ENCODE peak calls at places on chromosomes 5 and 9, in seven cellular contexts. W is naive B cell, O is HT1080, R is AG08396, S is A549, T is EH, G is HuH-7.5. Y is an unnamed sample.

GRCh38 chr5:133906303-133906702 is 62.1 kb downstream of the C5orf15 start:
- DNase-seq in W (no peak), O (no peak), R (no peak), S (no peak), T (no peak), G (no peak), Y (no peak)

GRCh38 chr5:74432240-74432639 is 208.3 kb downstream of the ENC1 start:
- DNase-seq in W (no peak), O (no peak), R (no peak), S (no peak), T (no peak), G (no peak), Y (no peak)

GRCh38 chr5:53091304-53091703 is 18.3 kb downstream of the MOCS2 start:
- DNase-seq in W (no peak), O (peak), R (peak), S (no peak), T (peak), G (no peak), Y (peak)

GRCh38 chr5:98599016-98599415 is 174.4 kb upstream of the RGMB start:
- DNase-seq in W (no peak), O (no peak), R (no peak), S (no peak), T (no peak), G (no peak), Y (no peak)

GRCh38 chr5:158609729-158610128 is 490.0 kb downstream of the EBF1 start:
- DNase-seq in W (no peak), O (no peak), R (no peak), S (no peak), T (peak), G (no peak), Y (no peak)

GRCh38 chr5:90055831-90056328 is 353.7 kb downstream of the CETN3 start:
- DNase-seq in W (no peak), O (peak), R (peak), S (peak), T (peak), G (no peak), Y (peak)

GRCh38 chr5:9540791-9541190 is 5.1 kb downstream of the SEMA5A start:
- DNase-seq in W (no peak), O (peak), R (no peak), S (no peak), T (peak), G (no peak), Y (no peak)

GRCh38 chr5:57804500-57804899 is 321.9 kb upstream of the ACTBL2 start:
- DNase-seq in W (no peak), O (no peak), R (no peak), S (no peak), T (no peak), G (no peak), Y (no peak)

GRCh38 chr9:127828262-127829031 is 25.8 kb downstream of the FPGS start:
- DNase-seq in W (no peak), O (no peak), R (peak), S (peak), T (peak), G (peak), Y (no peak)

GRCh38 chr9:7536310-7536939 is 263.2 kb downstream of the DMAC1 start:
- DNase-seq in W (peak), O (peak), R (peak), S (peak), T (peak), G (peak), Y (peak)

GRCh38 chr5:179264641-179265528 is 80.4 kb downstream of the ADAMTS2 start:
- DNase-seq in W (no peak), O (no peak), R (no peak), S (no peak), T (no peak), G (no peak), Y (no peak)

GRCh38 chr9:33429256-33430080 is 17.9 kb downstream of the AQP3 start:
- DNase-seq in W (no peak), O (no peak), R (no peak), S (no peak), T (peak), G (no peak), Y (no peak)

GRCh38 chr5:17944046-17944445 is 309.8 kb downstream of the TAF11L14 start:
- DNase-seq in W (no peak), O (no peak), R (no peak), S (no peak), T (no peak), G (no peak), Y (no peak)

GRCh38 chr5:144205141-144205551 is 34.5 kb downstream of the KCTD16 start:
- DNase-seq in W (no peak), O (peak), R (peak), S (peak), T (peak), G (no peak), Y (peak)

GRCh38 chr9:99294850-99295461 is 72.9 kb downstream of the SEC61B start:
- DNase-seq in W (no peak), O (peak), R (no peak), S (peak), T (peak), G (no peak), Y (peak)

GRCh38 chr9:132896264-132896663 is 17.6 kb downstream of the SPACA9 start:
- DNase-seq in W (no peak), O (no peak), R (no peak), S (no peak), T (no peak), G (no peak), Y (no peak)

GRCh38 chr9:132584616-132585560 is 2.5 kb downstream of the BARHL1 start:
- DNase-seq in W (no peak), O (peak), R (no peak), S (peak), T (peak), G (no peak), Y (peak)

GRCh38 chr9:3435732-3436131 is 90.1 kb downstream of the RFX3 start:
- DNase-seq in W (no peak), O (no peak), R (no peak), S (no peak), T (peak), G (no peak), Y (no peak)

GRCh38 chr5:139696167-139696893 is 48.2 kb downstream of the CXXC5 start:
- DNase-seq in W (no peak), O (no peak), R (no peak), S (no peak), T (no peak), G (no peak), Y (no peak)

GRCh38 chr9:92180669-92181181 is 65.5 kb upstream of the SPTLC1 start:
- DNase-seq in W (no peak), O (peak), R (peak), S (no peak), T (peak), G (no peak), Y (peak)

GRCh38 chr5:172165465-172165864 is 22.6 kb downstream of the STK10 start:
- DNase-seq in W (no peak), O (no peak), R (no peak), S (no peak), T (no peak), G (no peak), Y (no peak)

GRCh38 chr9:35914307-35914807 is 5.1 kb downstream of the SPAAR start:
- DNase-seq in W (no peak), O (peak), R (peak), S (peak), T (peak), G (peak), Y (no peak)

GRCh38 chr5:71563161-71563560 is 24.0 kb upstream of the MCCC2 start:
- DNase-seq in W (no peak), O (no peak), R (no peak), S (no peak), T (no peak), G (no peak), Y (no peak)

GRCh38 chr9:16255217-16255616 is 615.3 kb downstream of the BNC2 start:
- DNase-seq in W (no peak), O (no peak), R (no peak), S (no peak), T (no peak), G (no peak), Y (no peak)

GRCh38 chr5:90359073-90359804 is 50.3 kb downstream of the CETN3 start:
- DNase-seq in W (no peak), O (no peak), R (no peak), S (no peak), T (no peak), G (no peak), Y (no peak)

GRCh38 chr9:91681461-91682305 is 258.1 kb upstream of the NFIL3 start:
- DNase-seq in W (peak), O (no peak), R (peak), S (peak), T (peak), G (peak), Y (peak)

GRCh38 chr9:109447329-109448076 is 50.6 kb downstream of the PTPN3 start:
- DNase-seq in W (no peak), O (peak), R (no peak), S (no peak), T (no peak), G (no peak), Y (no peak)

GRCh38 chr5:39080597-39081204 is 6.5 kb upstream of the RICTOR start:
- DNase-seq in W (peak), O (no peak), R (peak), S (peak), T (peak), G (peak), Y (peak)

GRCh38 chr9:114691046-114691955 is 9.3 kb upstream of the TEX48 start:
- DNase-seq in W (no peak), O (peak), R (peak), S (peak), T (peak), G (no peak), Y (peak)

GRCh38 chr5:53991942-53992341 is 318.4 kb downstream of the ARL15 start:
- DNase-seq in W (no peak), O (no peak), R (no peak), S (peak), T (peak), G (no peak), Y (no peak)